ENCODE peak calls at places on chromosomes 3 and 15, in six cellular contexts. X is CD8-positive, alpha-beta memory T cell; T is CD4-positive, alpha-beta memory T cell; U is AG04450; J is sigmoid colon; V is tibial nerve. P is an unnamed sample. For H3K27me3, the result is how much of the 10 kb centered on the place peaks cover.

GRCh38 chr3:47475029-47475569 is 642 bp downstream of the SCAP start:
- DNase-seq in X (no peak), T (peak), U (no peak), J (no peak), V (no peak), P (no peak)

GRCh38 chr15:57861039-57861638 is 154.6 kb downstream of the POLR2M start:
- DNase-seq in X (no peak), T (no peak), U (peak), J (no peak), V (no peak), P (no peak)

GRCh38 chr3:57627976-57628375 is 30.8 kb upstream of the ARF4 start:
- DNase-seq in X (no peak), T (no peak), U (no peak), J (no peak), V (no peak), P (no peak)

GRCh38 chr15:35168464-35168863 is 83.4 kb upstream of the NANOGP8 start:
- DNase-seq in X (no peak), T (no peak), U (peak), J (no peak), V (no peak), P (peak)

GRCh38 chr15:68842958-68843357 is 22.3 kb upstream of the ANP32A start:
- DNase-seq in X (no peak), T (no peak), U (no peak), J (no peak), V (no peak), P (no peak)

GRCh38 chr3:4834403-4834866 is 144.8 kb upstream of the BHLHE40 start:
- DNase-seq in X (peak), T (peak), U (no peak), J (no peak), V (no peak), P (no peak)

GRCh38 chr15:37698679-37699078 is 235.8 kb upstream of the TMCO5A start:
- DNase-seq in X (no peak), T (no peak), U (no peak), J (no peak), V (no peak), P (no peak)

GRCh38 chr3:25821746-25822573 is 32.1 kb downstream of the OXSM start:
- DNase-seq in X (no peak), T (no peak), U (no peak), J (no peak), V (no peak), P (no peak)

GRCh38 chr3:52848617-52849016 is 13.8 kb upstream of the MUSTN1 start:
- DNase-seq in X (no peak), T (no peak), U (peak), J (peak), V (no peak), P (peak)

GRCh38 chr3:76177650-76178049 is 392.3 kb upstream of the ZNF717 start:
- DNase-seq in X (no peak), T (no peak), U (no peak), J (no peak), V (no peak), P (no peak)

GRCh38 chr3:178771511-178771910 is 235.3 kb downstream of the KCNMB2 start:
- DNase-seq in X (no peak), T (no peak), U (no peak), J (no peak), V (no peak), P (no peak)

GRCh38 chr15:99101501-99101900 is 3.4 kb upstream of the SYNM start:
- DNase-seq in X (no peak), T (no peak), U (no peak), J (no peak), V (no peak), P (no peak)

GRCh38 chr15:96336643-96337353 is 6.3 kb downstream of the NR2F2 start:
- DNase-seq in X (no peak), T (no peak), U (no peak), J (no peak), V (no peak), P (no peak)

GRCh38 chr15:25178835-25179672 is 224.3 kb downstream of the SNRPN start:
- DNase-seq in X (peak), T (no peak), U (no peak), J (no peak), V (no peak), P (no peak)

GRCh38 chr15:51030649-51031316 is 63.9 kb downstream of the TNFAIP8L3 start:
- DNase-seq in X (no peak), T (no peak), U (peak), J (no peak), V (no peak), P (peak)

GRCh38 chr3:47394140-47394855 is 13.5 kb downstream of the PTPN23 start:
- DNase-seq in X (no peak), T (no peak), U (no peak), J (no peak), V (no peak), P (no peak)

GRCh38 chr3:194135516-194135805 is 487 bp upstream of the HES1 start:
- DNase-seq in X (no peak), T (no peak), U (no peak), J (no peak), V (no peak), P (no peak)

GRCh38 chr3:43194490-43195115 is 88.7 kb upstream of the POMGNT2 start:
- DNase-seq in X (peak), T (peak), U (no peak), J (no peak), V (no peak), P (no peak)

GRCh38 chr15:60819860-60820259 is 340.9 kb upstream of the ICE2 start:
- DNase-seq in X (no peak), T (peak), U (no peak), J (no peak), V (no peak), P (no peak)
- H3K27me3 ChIP-seq in X (under half), T (under half), U (under half), J (under half), V (under half), P (under half)

GRCh38 chr3:136925425-136926190 is 32.2 kb upstream of the IL20RB start:
- DNase-seq in X (no peak), T (no peak), U (no peak), J (no peak), V (no peak), P (no peak)
- H3K4me3 ChIP-seq in X (no peak), T (no peak), U (no peak), J (no peak), V (no peak), P (no peak)

GRCh38 chr15:77634266-77634962 is 1.7 kb upstream of the LINGO1 start:
- DNase-seq in X (peak), T (no peak), U (no peak), J (peak), V (no peak), P (no peak)
- H3K27me3 ChIP-seq in X (under half), T (under half), U (half or more), J (half or more), V (under half), P (under half)

DNA sequence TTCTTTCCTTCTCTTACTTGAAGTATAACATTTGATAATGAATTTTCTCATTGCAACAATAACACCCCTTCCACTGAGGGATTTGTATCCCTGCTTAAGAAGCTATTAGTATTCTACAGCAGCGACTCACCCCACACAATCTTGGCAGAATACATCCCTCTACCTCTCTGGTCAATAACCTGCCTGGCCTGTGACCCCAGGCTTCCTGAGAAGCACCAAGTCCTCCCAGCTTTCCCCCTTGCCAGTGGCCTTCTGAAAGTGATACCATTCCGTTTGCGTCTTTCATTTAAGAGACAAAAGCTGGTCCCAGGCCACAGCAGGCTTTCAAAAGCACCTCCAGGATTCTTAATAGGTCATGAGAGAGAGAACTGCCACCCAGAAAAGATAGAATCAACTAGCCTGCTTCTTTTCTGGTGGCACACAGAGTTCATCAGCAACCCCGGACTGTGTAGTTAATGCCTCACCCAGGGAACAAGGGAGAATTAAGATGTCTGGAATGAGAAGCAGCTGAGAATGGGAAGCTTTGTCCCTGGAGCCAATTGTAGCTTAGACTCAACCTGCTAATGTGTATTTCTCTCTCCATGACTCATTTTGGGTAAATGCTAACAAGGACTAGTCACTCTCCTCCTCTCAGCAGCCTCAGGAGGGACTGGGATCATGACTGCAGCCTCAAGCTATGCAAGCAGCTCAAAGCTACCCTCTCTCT is 101.0 kb upstream of the CPNE4 start:
- DNase-seq in X (no peak), T (no peak), U (peak), J (no peak), V (no peak), P (peak)
- H3K4me3 ChIP-seq in X (no peak), T (no peak), U (peak), J (no peak), V (no peak), P (no peak)

GRCh38 chr15:59996498-59997041 is 7.5 kb upstream of the FOXB1 start:
- DNase-seq in X (no peak), T (no peak), U (no peak), J (no peak), V (no peak), P (no peak)

GRCh38 chr15:59993041-59993750 is 10.9 kb upstream of the FOXB1 start:
- DNase-seq in X (no peak), T (no peak), U (no peak), J (no peak), V (no peak), P (no peak)

GRCh38 chr15:59995568-59996349 is 8.4 kb upstream of the FOXB1 start:
- DNase-seq in X (no peak), T (no peak), U (no peak), J (no peak), V (no peak), P (no peak)

GRCh38 chr15:59993950-59994401 is 10.1 kb upstream of the FOXB1 start:
- DNase-seq in X (no peak), T (no peak), U (no peak), J (no peak), V (no peak), P (no peak)

DNA sequence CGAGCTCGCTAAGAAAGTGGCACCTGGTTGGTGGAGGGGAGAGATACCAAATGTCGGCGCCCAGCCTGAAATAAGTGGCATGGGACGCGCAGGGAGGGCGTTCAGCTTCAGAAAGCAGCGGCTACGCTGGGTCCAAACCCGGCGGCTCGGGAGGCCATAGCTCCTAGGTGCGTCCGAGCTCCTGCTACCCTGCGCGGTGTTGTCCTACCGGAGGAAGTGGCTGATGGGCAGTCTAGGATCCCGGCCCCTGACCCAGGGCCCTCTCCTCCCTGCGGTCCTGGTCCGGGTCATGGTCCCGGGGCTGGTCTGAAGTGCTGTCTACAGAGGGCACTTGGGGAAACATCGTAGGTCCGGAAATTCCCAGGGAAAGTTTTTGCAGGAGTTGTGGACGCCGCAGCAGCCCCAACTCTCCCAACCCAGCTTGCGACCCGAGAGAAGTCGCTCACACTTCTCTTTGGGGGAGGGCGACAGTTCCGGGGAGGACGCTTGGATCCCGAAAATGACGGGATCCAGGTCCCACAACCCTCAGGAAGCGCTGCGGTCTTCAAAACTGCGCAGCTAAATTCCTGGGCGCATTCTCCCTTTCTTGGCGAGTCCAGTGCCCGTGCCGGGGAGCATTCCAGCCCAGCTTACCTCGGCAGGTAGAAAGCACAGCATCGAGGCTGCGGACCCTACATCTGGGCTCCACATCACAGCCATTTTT is 9.1 kb upstream of the FOXB1 start:
- DNase-seq in X (no peak), T (no peak), U (no peak), J (no peak), V (no peak), P (no peak)
- H3K27me3 ChIP-seq in X (half or more), T (half or more), U (half or more), J (half or more), V (under half), P (half or more)